ENCODE peak calls at places on chromosome 7, in ten cellular contexts. I is mesendoderm, Q is Peyer's patch, Z is right atrium auricular region, V is right lobe of liver, G is A673, K is tibial nerve, S is SJSA1, L is foreskin keratinocyte, T is endothelial cell of umbilical vein. N is an unnamed sample.

GRCh38 chr7:100867040-100867795 is at the start of gene TRIP6:
- DNase-seq in I (peak), Q (peak), Z (peak), V (peak), G (peak), K (peak), S (peak), L (peak), T (peak), N (peak)

GRCh38 chr7:99752354-99752753 is 17.4 kb upstream of the CYP3A7 start:
- DNase-seq in I (no peak), Q (peak), Z (no peak), V (no peak), G (no peak), K (no peak), S (peak), L (no peak), T (no peak), N (no peak)

GRCh38 chr7:102085223-102085772 is 201.4 kb upstream of the SH2B2 start:
- DNase-seq in I (no peak), Q (no peak), Z (no peak), V (no peak), G (no peak), K (no peak), S (no peak), L (no peak), T (no peak), N (no peak)

GRCh38 chr7:140898794-140899548 is 25.8 kb downstream of the BRAF start:
- DNase-seq in I (peak), Q (no peak), Z (no peak), V (no peak), G (no peak), K (no peak), S (peak), L (peak), T (no peak), N (no peak)

GRCh38 chr7:129569811-129570215 is 41.7 kb upstream of the NRF1 start:
- DNase-seq in I (peak), Q (peak), Z (no peak), V (peak), G (no peak), K (no peak), S (peak), L (peak), T (no peak), N (no peak)

GRCh38 chr7:73622909-73623797 is 1.2 kb downstream of the MLXIPL start:
- DNase-seq in I (peak), Q (peak), Z (peak), V (peak), G (no peak), K (peak), S (no peak), L (no peak), T (no peak), N (no peak)

GRCh38 chr7:142855401-142855743 is 496 bp downstream of the EPHB6 start:
- DNase-seq in I (peak), Q (peak), Z (no peak), V (no peak), G (no peak), K (no peak), S (no peak), L (no peak), T (no peak), N (no peak)

GRCh38 chr7:66904063-66904593 is 16.9 kb upstream of the TMEM248 start:
- DNase-seq in I (no peak), Q (no peak), Z (no peak), V (no peak), G (no peak), K (no peak), S (no peak), L (no peak), T (no peak), N (no peak)

GRCh38 chr7:5695037-5695708 is 86.3 kb downstream of the RNF216 start:
- DNase-seq in I (no peak), Q (peak), Z (no peak), V (no peak), G (no peak), K (no peak), S (peak), L (no peak), T (no peak), N (no peak)

GRCh38 chr7:139018910-139019309 is 16.9 kb downstream of the ZC3HAV1L start:
- DNase-seq in I (no peak), Q (no peak), Z (no peak), V (no peak), G (no peak), K (no peak), S (no peak), L (no peak), T (no peak), N (no peak)

GRCh38 chr7:47088329-47089067 is 493.4 kb downstream of the TNS3 start:
- DNase-seq in I (peak), Q (peak), Z (no peak), V (peak), G (peak), K (peak), S (peak), L (no peak), T (peak), N (peak)

GRCh38 chr7:151351027-151351426 is 9.4 kb downstream of the NUB1 start:
- DNase-seq in I (peak), Q (peak), Z (peak), V (no peak), G (peak), K (no peak), S (no peak), L (no peak), T (no peak), N (no peak)

GRCh38 chr7:70751895-70752294 is 380.0 kb upstream of the GALNT17 start:
- DNase-seq in I (no peak), Q (no peak), Z (no peak), V (no peak), G (no peak), K (no peak), S (no peak), L (no peak), T (no peak), N (no peak)

GRCh38 chr7:117673839-117674238 is 194.0 kb downstream of the CFTR start:
- DNase-seq in I (no peak), Q (no peak), Z (no peak), V (no peak), G (peak), K (no peak), S (peak), L (peak), T (peak), N (no peak)

DNA sequence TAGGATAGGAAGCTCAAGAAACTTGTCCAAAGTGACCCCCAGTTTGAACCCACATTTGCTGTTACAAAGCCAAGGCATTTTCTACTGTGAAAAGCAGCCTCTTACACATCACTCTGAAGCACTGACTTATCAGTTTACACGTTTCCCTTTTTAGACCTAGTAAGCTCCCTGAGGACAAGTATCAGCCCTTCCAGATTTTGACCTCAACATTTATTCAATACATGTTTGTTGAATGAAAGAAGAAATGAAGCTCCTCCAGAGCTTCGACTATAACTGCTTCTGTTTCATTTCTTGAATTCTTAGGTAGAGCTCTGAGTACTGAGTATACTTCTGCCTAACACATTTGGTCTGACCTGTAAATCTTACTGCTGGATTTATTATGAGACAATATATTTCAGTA is 2.7 kb downstream of the WASL start:
- DNase-seq in I (no peak), Q (no peak), Z (no peak), V (no peak), G (no peak), K (no peak), S (no peak), L (no peak), T (no peak), N (no peak)
- H3K27ac ChIP-seq in I (no peak), Q (no peak), Z (peak), V (no peak), G (peak), K (peak), S (no peak), L (no peak), T (no peak), N (no peak)

DNA sequence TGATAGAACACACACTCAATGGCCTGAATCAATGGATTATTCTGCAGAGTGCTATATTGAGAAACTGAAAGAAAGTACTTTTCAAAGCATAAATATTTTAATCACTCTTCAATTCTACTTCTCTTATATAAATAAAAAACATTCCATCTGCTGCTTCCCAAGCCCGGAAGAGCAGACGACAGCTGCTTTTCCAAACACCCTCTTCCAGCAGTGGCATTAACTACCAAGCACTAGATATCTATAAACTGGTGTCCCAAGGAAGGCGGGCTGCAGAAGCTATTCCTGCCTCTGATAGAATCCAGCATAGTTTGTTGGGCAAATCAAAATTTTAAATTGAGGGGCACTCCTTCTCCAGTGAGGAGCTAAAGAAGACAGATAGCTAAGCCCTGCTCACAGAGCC is 285.0 kb upstream of the AOAH start:
- DNase-seq in I (no peak), Q (no peak), Z (no peak), V (no peak), G (no peak), K (no peak), S (no peak), L (no peak), T (no peak), N (no peak)
- H3K27ac ChIP-seq in I (no peak), Q (no peak), Z (no peak), V (no peak), G (no peak), K (no peak), S (no peak), L (no peak), T (no peak), N (no peak)

DNA sequence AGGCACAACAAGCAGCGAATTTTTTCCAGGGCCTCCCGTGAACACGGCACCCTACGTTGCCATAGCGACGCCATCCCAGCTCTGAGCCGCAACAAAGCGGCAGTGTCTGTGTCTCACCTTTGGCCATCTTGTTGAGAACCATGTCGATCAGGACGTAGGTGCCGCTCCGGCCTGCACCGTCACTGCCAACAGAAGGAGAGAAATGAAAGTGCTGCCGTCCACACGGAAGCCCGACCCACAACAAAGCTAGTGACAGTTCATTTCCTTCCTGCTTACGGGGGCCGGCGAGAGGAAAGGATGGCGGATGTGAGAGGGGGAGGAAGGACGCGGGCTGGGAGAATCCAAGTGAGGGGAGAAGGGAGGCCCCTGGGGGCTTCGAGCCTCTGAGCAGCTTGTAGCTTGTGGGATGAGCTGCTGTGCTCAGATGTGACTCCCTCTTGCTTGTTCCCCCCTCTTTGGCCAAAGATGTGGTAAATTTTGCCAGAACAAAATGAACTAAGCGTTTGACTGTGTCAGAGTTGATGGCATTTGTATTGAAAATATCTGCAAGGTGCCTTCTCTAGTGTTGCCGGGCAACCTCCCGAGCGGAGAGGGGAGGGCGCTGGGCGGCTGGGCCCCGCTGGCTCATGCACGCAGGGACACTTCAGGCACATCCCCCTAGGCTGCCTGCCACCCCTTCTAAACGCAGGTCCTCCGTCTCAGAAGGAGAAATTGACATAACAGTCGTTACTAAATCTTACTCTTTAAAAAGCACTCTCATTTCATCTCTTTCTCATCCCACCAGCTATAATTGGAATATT is 232.2 kb downstream of the DNAJB6 start:
- DNase-seq in I (peak), Q (peak), Z (peak), V (peak), G (peak), K (peak), S (no peak), L (no peak), T (peak), N (peak)
- H3K27ac ChIP-seq in I (no peak), Q (peak), Z (peak), V (peak), G (no peak), K (no peak), S (no peak), L (no peak), T (no peak), N (peak)

DNA sequence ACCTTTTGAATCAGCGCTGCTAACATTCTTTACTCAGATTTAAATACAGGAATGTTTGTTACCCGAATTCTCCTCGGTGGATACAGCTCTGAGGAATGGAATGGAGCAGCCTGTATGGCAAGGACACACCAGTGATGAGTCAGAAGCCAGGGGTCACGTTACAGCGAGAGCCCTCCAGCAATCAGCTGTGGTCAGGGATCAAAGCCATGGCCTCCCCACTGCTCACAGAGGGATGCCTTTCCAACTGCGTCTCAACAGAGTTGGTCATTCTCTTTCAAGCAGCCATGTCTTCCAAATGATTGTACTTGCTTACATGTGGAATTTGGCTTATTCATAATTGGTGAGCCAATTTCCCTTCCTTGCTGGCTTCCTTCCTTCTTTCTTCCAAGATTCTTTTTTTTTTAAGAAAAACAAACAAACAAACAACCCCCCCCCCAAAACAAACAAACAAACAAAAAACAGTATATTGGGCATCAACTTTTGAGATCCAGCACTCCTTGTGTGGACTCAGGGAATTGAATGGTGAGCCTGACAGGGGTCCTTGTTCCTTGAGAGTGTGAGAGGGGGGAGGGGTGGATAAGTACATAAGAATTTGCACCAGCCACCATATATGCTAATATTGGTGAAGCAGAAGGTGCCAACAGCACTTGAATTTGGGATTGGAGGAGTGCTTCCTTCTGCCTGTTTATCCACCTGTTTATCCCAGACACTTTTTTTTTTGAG is 100.2 kb downstream of the ATXN7L1 start:
- DNase-seq in I (peak), Q (peak), Z (peak), V (no peak), G (no peak), K (peak), S (peak), L (no peak), T (peak), N (no peak)
- H3K27ac ChIP-seq in I (peak), Q (no peak), Z (peak), V (no peak), G (no peak), K (peak), S (peak), L (no peak), T (no peak), N (no peak)

GRCh38 chr7:106604974-106605373 is 56.0 kb downstream of the CCDC71L start:
- DNase-seq in I (no peak), Q (no peak), Z (no peak), V (no peak), G (no peak), K (no peak), S (no peak), L (no peak), T (no peak), N (no peak)
- H3K27ac ChIP-seq in I (no peak), Q (no peak), Z (no peak), V (no peak), G (no peak), K (no peak), S (no peak), L (no peak), T (no peak), N (no peak)

DNA sequence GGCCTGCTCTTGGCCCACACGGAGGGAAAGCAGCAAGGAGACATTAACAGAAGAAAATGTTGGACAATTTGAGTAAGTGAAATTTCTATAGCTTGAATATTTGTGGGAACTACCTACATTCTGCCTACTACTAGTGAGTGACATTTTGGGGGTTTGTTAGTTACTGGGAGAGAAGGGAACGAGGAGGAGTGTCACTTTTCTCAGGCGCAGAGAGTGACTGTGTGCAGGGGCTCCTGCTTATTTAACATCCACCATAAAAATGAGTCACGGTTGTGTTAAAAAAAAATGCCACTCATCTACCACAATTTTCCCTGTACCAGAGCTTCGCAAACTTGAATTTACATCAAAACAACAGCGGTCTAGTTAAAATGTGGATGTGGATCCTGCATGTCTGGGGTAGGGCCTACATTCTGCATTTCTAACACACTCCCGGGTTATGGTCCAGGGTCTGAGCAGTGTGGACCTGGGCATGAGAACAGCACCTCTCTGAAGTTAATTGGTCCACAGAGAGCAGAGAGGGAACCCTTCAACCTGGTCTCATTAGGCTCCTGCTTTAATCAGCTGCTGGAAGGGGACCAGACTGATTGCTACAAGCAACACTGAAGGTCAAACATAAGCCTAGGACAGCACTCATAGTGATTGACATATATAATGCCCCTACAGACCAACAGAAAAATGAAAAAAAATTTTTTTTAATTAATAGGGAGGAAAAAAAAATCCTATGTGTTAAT is 41.4 kb downstream of the ICA1 start:
- DNase-seq in I (no peak), Q (no peak), Z (no peak), V (no peak), G (no peak), K (no peak), S (no peak), L (no peak), T (no peak), N (no peak)
- H3K27ac ChIP-seq in I (no peak), Q (no peak), Z (no peak), V (no peak), G (no peak), K (no peak), S (no peak), L (no peak), T (no peak), N (peak)

DNA sequence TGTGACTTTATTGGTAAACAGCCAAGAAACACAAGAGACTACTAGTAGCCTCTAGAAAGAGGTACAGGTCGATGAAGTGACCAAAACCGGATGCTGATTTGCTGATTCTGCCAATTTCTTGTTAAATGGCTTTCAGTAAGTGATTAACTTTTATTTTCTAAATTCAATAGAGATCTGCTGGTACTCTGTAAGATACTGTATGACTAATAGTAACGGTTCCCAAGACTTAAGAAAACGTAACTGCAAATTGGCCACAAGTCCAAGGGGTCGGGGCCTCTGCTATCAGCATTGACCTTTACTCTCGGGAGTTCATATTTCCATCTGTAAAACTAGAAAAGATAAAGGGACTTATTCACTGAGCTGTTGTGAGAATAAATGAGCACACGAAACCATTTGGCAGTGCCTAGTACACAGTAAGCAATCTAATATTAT is 1.4 kb downstream of the FAM3C start:
- DNase-seq in I (no peak), Q (peak), Z (no peak), V (peak), G (no peak), K (no peak), S (no peak), L (no peak), T (peak), N (no peak)
- H3K27ac ChIP-seq in I (no peak), Q (peak), Z (no peak), V (peak), G (no peak), K (peak), S (no peak), L (no peak), T (no peak), N (no peak)

GRCh38 chr7:111987115-111987826 is 218.9 kb downstream of the DOCK4 start:
- DNase-seq in I (peak), Q (no peak), Z (no peak), V (no peak), G (peak), K (no peak), S (no peak), L (no peak), T (peak), N (no peak)
- H3K27ac ChIP-seq in I (no peak), Q (no peak), Z (peak), V (peak), G (peak), K (peak), S (no peak), L (no peak), T (peak), N (no peak)

GRCh38 chr7:131224996-131225395 is 102.7 kb upstream of the MKLN1 start:
- DNase-seq in I (no peak), Q (no peak), Z (no peak), V (no peak), G (no peak), K (no peak), S (no peak), L (no peak), T (no peak), N (no peak)

GRCh38 chr7:131223151-131223550 is 104.5 kb upstream of the MKLN1 start:
- DNase-seq in I (no peak), Q (no peak), Z (no peak), V (no peak), G (no peak), K (no peak), S (no peak), L (no peak), T (no peak), N (no peak)

GRCh38 chr7:131225619-131226101 is 102.0 kb upstream of the MKLN1 start:
- DNase-seq in I (no peak), Q (peak), Z (peak), V (no peak), G (no peak), K (peak), S (peak), L (no peak), T (peak), N (no peak)

GRCh38 chr7:131222171-131222570 is 105.5 kb upstream of the MKLN1 start:
- DNase-seq in I (no peak), Q (no peak), Z (no peak), V (no peak), G (peak), K (no peak), S (no peak), L (no peak), T (no peak), N (no peak)

GRCh38 chr7:131226116-131226562 is 101.5 kb upstream of the MKLN1 start:
- DNase-seq in I (no peak), Q (no peak), Z (no peak), V (no peak), G (no peak), K (no peak), S (peak), L (no peak), T (no peak), N (no peak)
- H3K27ac ChIP-seq in I (no peak), Q (peak), Z (peak), V (peak), G (no peak), K (peak), S (peak), L (no peak), T (no peak), N (peak)